ENCODE peak calls at places on chromosome 20, in five cellular contexts. E is AML-193, S is amniotic stem cell, Q is glomerular endothelial cell, L is anterior cingulate cortex. M is an unnamed sample.
A peak's percentile ranks its signal among the peaks of the same experiment; 100 is the strongest.

GRCh38 chr20:45407067-45407745 is 883 bp upstream of the DBNDD2 start:
- DNase-seq in L (no peak), Q (no peak), S (no peak), E (no peak), M (no peak)

GRCh38 chr20:39823239-39823638 is 861.1 kb downstream of the DHX35 start:
- DNase-seq in E (no peak), L (no peak), S (no peak), Q (no peak), M (no peak)

GRCh38 chr20:39072653-39073052 is 110.5 kb downstream of the DHX35 start:
- DNase-seq in E (no peak), L (no peak), S (no peak), Q (no peak), M (no peak)

GRCh38 chr20:62723351-62723750 is 14.7 kb downstream of the NTSR1 start:
- DNase-seq in E (no peak), S (no peak), L (no peak), Q (no peak), M (no peak)

GRCh38 chr20:46394872-46395470 is 11.4 kb downstream of the ELMO2 start:
- DNase-seq in L (no peak), E (no peak), S (no peak), Q (no peak), M (peak; percentile 35)

GRCh38 chr20:3784863-3785239 is 1.7 kb downstream of the CENPB start:
- DNase-seq in L (no peak), Q (no peak), S (no peak), E (no peak), M (no peak)

GRCh38 chr20:875115-875514 is 41.0 kb downstream of the ANGPT4 start:
- DNase-seq in Q (no peak), S (no peak), E (no peak), L (no peak), M (no peak)

GRCh38 chr20:61933481-61933950 is 132.2 kb downstream of the TAF4 start:
- DNase-seq in Q (no peak), S (no peak), L (no peak), E (no peak), M (no peak)

GRCh38 chr20:50020283-50020682 is 37.5 kb downstream of the SNAI1 start:
- DNase-seq in E (peak; percentile 72), S (no peak), L (no peak), Q (peak; percentile 42), M (peak; percentile 79)

GRCh38 chr20:4912380-4913142 is 88.7 kb downstream of the SLC23A2 start:
- DNase-seq in S (no peak), L (no peak), E (no peak), Q (no peak), M (peak; percentile 26)

GRCh38 chr20:8424986-8425385 is 292.9 kb downstream of the PLCB1 start:
- DNase-seq in E (no peak), Q (no peak), L (no peak), S (no peak), M (no peak)

GRCh38 chr20:45037050-45037449 is 63.9 kb downstream of the KCNS1 start:
- DNase-seq in L (no peak), S (no peak), E (no peak), Q (no peak), M (no peak)

GRCh38 chr20:52191132-52191435 is 495 bp downstream of the ZFP64 start:
- DNase-seq in S (no peak), Q (no peak), L (peak; percentile 50), E (peak; percentile 36), M (no peak)

GRCh38 chr20:24823989-24824693 is 124.9 kb upstream of the CST7 start:
- DNase-seq in Q (no peak), L (no peak), E (no peak), S (no peak), M (no peak)

GRCh38 chr20:21665687-21666446 is 39.6 kb upstream of the PAX1 start:
- DNase-seq in Q (no peak), E (no peak), L (no peak), S (no peak), M (no peak)

GRCh38 chr20:9829835-9830234 is 9.0 kb downstream of the PAK5 start:
- DNase-seq in Q (no peak), L (no peak), S (no peak), E (no peak), M (no peak)

GRCh38 chr20:30816182-30816645 is 441.2 kb upstream of the DEFB115 start:
- DNase-seq in Q (no peak), E (no peak), S (no peak), L (no peak), M (peak; percentile 24)

GRCh38 chr20:8139899-8140298 is 7.8 kb downstream of the PLCB1 start:
- DNase-seq in E (no peak), S (no peak), Q (no peak), L (no peak), M (no peak)

GRCh38 chr20:32479697-32480140 is 105.4 kb downstream of the NOL4L start:
- DNase-seq in L (no peak), S (no peak), E (no peak), Q (no peak), M (no peak)

GRCh38 chr20:32483351-32484220 is 101.5 kb downstream of the NOL4L start:
- DNase-seq in L (peak; percentile 71), E (peak; percentile 6), S (peak; percentile 37), Q (no peak), M (peak; percentile 96)

GRCh38 chr20:63557481-63557891 is 3.5 kb downstream of the FNDC11 start:
- DNase-seq in E (no peak), S (no peak), L (no peak), Q (no peak), M (no peak)